ENCODE peak calls at places on chromosome 15, in five cellular contexts. V is mesothelial cell of epicardium, U is HFFc6, X is tibial artery, Q is endodermal cell. Z is an unnamed sample.
A peak's percentile ranks its signal among the peaks of the same experiment; 100 is the strongest.

GRCh38 chr15:73770049-73770448 is 16.9 kb upstream of the INSYN1 start:
- DNase-seq in V (no peak), Q (no peak), X (no peak), U (no peak), Z (no peak)

GRCh38 chr15:34027606-34028005 is 11.4 kb downstream of the AVEN start:
- DNase-seq in V (no peak), X (no peak), U (no peak), Q (no peak), Z (no peak)

GRCh38 chr15:42344763-42345162 is 14.5 kb upstream of the CAPN3 start:
- DNase-seq in U (peak; percentile 82), X (peak; percentile 29), V (no peak), Q (no peak), Z (no peak)

GRCh38 chr15:34753236-34753894 is 1.4 kb downstream of the GJD2 start:
- DNase-seq in Q (peak; percentile 93), U (peak; percentile 50), V (peak; percentile 81), X (no peak), Z (peak; percentile 85)

GRCh38 chr15:98903377-98904018 is 104.1 kb downstream of the PGPEP1L start:
- DNase-seq in X (no peak), Q (no peak), U (peak; percentile 45), V (no peak), Z (no peak)

GRCh38 chr15:54960266-54960665 is 236.5 kb downstream of the RSL24D1 start:
- DNase-seq in U (no peak), Q (no peak), X (no peak), V (no peak), Z (no peak)

GRCh38 chr15:52492132-52492531 is 36.5 kb downstream of the MYO5A start:
- DNase-seq in V (no peak), U (no peak), Q (no peak), X (no peak), Z (no peak)

GRCh38 chr15:70362350-70362749 is 264.6 kb upstream of the TLE3 start:
- DNase-seq in Q (peak; percentile 61), V (peak; percentile 33), X (no peak), U (no peak), Z (peak; percentile 59)

GRCh38 chr15:80207887-80208286 is 44.1 kb downstream of the CTXND1 start:
- DNase-seq in U (no peak), V (no peak), X (no peak), Q (no peak), Z (no peak)

GRCh38 chr15:54273928-54274327 is 295.7 kb downstream of the UNC13C start:
- DNase-seq in Q (peak; percentile 66), U (no peak), V (no peak), X (no peak), Z (no peak)

GRCh38 chr15:80695099-80695910 is at the start of gene ABHD17C:
- DNase-seq in U (peak; percentile 30), X (peak; percentile 46), Q (peak; percentile 82), V (peak; percentile 73), Z (peak; percentile 88)

GRCh38 chr15:88529021-88529630 is 17.4 kb downstream of the DET1 start:
- DNase-seq in V (no peak), Q (no peak), X (no peak), U (peak; percentile 22), Z (no peak)

GRCh38 chr15:27358751-27359434 is 387.9 kb downstream of the GABRG3 start:
- DNase-seq in Q (peak; percentile 83), X (no peak), V (peak; percentile 75), U (no peak), Z (no peak)

GRCh38 chr15:77504871-77505270 is 84.2 kb downstream of the HMG20A start:
- DNase-seq in Q (no peak), U (no peak), V (peak; percentile 13), X (no peak), Z (no peak)

GRCh38 chr15:52093167-52093538 is 19.4 kb downstream of the BCL2L10 start:
- DNase-seq in V (no peak), U (no peak), X (no peak), Q (no peak), Z (no peak)

GRCh38 chr15:75349851-75350588 is 3.2 kb downstream of the NEIL1 start:
- DNase-seq in U (no peak), X (no peak), Q (no peak), V (no peak), Z (no peak)

GRCh38 chr15:33154366-33155166 is 39.9 kb downstream of the FMN1 start:
- DNase-seq in U (peak; percentile 87), V (no peak), Q (no peak), X (peak; percentile 71), Z (no peak)

GRCh38 chr15:31930967-31931366 is 99.3 kb upstream of the CHRNA7 start:
- DNase-seq in X (no peak), U (no peak), V (no peak), Q (no peak), Z (no peak)

GRCh38 chr15:100601158-100601557 is 826 bp downstream of the LINS1 start:
- DNase-seq in U (no peak), V (no peak), Q (peak; percentile 47), X (no peak), Z (no peak)

GRCh38 chr15:27485265-27485664 is 514.3 kb downstream of the GABRG3 start:
- DNase-seq in X (no peak), U (no peak), Q (no peak), V (no peak), Z (no peak)

GRCh38 chr15:58486062-58486461 is 54.3 kb downstream of the LIPC start:
- DNase-seq in V (no peak), U (no peak), Q (no peak), X (no peak), Z (no peak)

GRCh38 chr15:29935296-29936020 is 113.2 kb upstream of the TJP1 start:
- DNase-seq in Q (peak; percentile 78), X (no peak), V (no peak), U (no peak), Z (no peak)
- TF ChIP-seq CTCF in Q (peak; percentile 60), X (peak; percentile 6), V (no peak), U (peak; percentile 45), Z (no peak)

GRCh38 chr15:86221119-86221518 is 141.4 kb downstream of the AGBL1 start:
- DNase-seq in V (no peak), U (no peak), X (no peak), Q (no peak), Z (no peak)
- TF ChIP-seq CTCF in V (no peak), U (no peak), X (no peak), Q (peak; percentile 40), Z (no peak)

DNA sequence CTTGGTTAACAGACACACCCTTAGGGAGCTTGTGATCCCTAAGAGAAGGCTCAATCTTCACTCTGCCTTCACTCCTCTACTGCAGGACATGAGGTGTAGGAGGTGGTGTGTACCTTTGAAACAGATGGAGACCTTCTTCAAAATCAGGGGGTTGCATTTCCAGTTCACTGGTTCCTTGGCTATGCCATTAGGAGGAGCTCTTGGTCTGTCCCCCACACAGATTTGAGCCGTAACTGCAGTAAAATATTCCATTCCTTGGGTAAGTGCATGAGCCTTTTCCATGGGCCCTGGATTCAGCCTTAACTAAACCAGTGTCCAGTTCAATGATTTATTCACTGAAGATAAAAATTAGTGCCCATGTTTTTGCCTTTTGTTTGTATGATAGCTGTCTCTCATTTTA is 144.6 kb downstream of the MCTP2 start:
- DNase-seq in U (no peak), X (no peak), Q (peak; percentile 56), V (no peak), Z (no peak)
- TF ChIP-seq CTCF in U (no peak), X (no peak), Q (peak; percentile 71), V (no peak), Z (no peak)

DNA sequence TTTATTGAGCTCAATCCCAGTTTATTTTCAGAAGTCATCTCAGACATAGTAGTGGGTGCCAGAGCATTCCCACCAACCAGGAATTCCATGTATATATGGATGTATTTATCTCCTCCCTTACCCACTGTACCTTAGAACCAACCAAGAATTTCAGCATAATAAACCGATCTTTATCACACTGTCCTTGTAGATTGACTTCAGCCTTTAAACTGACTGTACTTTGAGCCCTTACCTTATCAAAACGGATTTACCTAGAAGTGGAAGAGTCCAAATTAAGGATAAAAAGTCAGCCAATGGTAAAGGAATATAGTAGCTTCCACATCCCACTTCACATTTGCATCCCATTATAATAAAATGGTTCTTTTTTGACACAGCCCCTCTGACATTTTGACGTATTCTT is 37.9 kb downstream of the GATM start:
- DNase-seq in Q (no peak), U (no peak), V (no peak), X (no peak), Z (no peak)
- TF ChIP-seq CTCF in Q (no peak), U (no peak), V (no peak), X (no peak), Z (no peak)

DNA sequence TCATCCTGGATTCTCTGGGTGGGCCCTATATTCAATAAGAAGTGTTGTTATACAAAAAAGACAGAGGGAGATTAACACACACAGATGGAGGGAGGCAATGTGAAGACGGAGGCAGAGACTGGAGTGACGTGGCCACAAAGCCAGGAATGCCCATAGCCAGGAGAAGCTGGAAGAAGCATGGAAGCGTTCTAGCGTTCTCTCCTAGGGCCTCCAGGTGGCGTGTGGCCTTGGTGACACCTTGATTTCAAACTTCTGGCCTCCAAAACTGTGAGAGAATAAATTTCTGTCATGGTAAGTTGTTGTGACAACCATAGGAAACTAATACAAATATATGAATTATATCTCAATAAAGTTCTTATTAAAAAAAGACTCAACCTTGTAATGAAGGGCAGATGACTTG is 21.3 kb downstream of the THBS1 start:
- DNase-seq in U (peak; percentile 21), Q (peak; percentile 73), X (no peak), V (no peak), Z (no peak)
- TF ChIP-seq CTCF in U (peak; percentile 45), Q (peak; percentile 81), X (no peak), V (no peak), Z (no peak)

GRCh38 chr15:83365370-83365938 is 81.0 kb upstream of the BNC1 start:
- DNase-seq in U (peak; percentile 41), V (peak; percentile 78), Q (peak; percentile 72), X (peak; percentile 35), Z (no peak)
- TF ChIP-seq CTCF in U (no peak), V (no peak), Q (peak; percentile 23), X (no peak), Z (no peak)

Z was measured in osteocyte.